ENCODE peak calls at places on chromosomes 5 and 9, in four cellular contexts. K, W, T and O are unnamed samples.

GRCh38 chr5:16431482-16431881 is 34.1 kb downstream of the ZNF622 start:
- DNase-seq in K (no peak), W (no peak), T (no peak), O (no peak)

GRCh38 chr9:83327323-83327722 is 210.9 kb downstream of the FRMD3 start:
- DNase-seq in K (no peak), W (no peak), T (no peak), O (no peak)

GRCh38 chr5:96663608-96664007 is 1.4 kb downstream of the CAST start:
- DNase-seq in K (no peak), W (no peak), T (no peak), O (no peak)

GRCh38 chr9:109278216-109278615 is 42.6 kb downstream of the EPB41L4B start:
- DNase-seq in K (no peak), W (no peak), T (no peak), O (no peak)

GRCh38 chr5:61461412-61461811 is 129.4 kb downstream of the ZSWIM6 start:
- DNase-seq in K (peak), W (no peak), T (no peak), O (no peak)

GRCh38 chr5:154191467-154192261 is 1.1 kb downstream of the GALNT10 start:
- DNase-seq in K (no peak), W (peak), T (no peak), O (no peak)

GRCh38 chr9:74125916-74126315 is 371.2 kb upstream of the RORB start:
- DNase-seq in K (no peak), W (no peak), T (no peak), O (no peak)

GRCh38 chr5:54484219-54484894 is 28.9 kb downstream of the HSPB3 start:
- DNase-seq in K (no peak), W (no peak), T (no peak), O (no peak)

GRCh38 chr9:6383551-6384225 is 29.3 kb upstream of the UHRF2 start:
- DNase-seq in K (no peak), W (no peak), T (no peak), O (no peak)

GRCh38 chr9:121999556-121999955 is 93.6 kb downstream of the TTLL11 start:
- DNase-seq in K (no peak), W (no peak), T (no peak), O (no peak)

GRCh38 chr9:109440797-109441287 is 57.3 kb downstream of the PTPN3 start:
- DNase-seq in K (peak), W (peak), T (peak), O (peak)

GRCh38 chr9:110152704-110153374 is 55.1 kb downstream of the C9orf152 start:
- DNase-seq in K (no peak), W (peak), T (no peak), O (peak)

GRCh38 chr5:160747963-160748362 is 104.0 kb downstream of the ATP10B start:
- DNase-seq in K (no peak), W (no peak), T (no peak), O (no peak)

GRCh38 chr9:124452841-124453585 is 2.8 kb downstream of the ADGRD2 start:
- DNase-seq in K (no peak), W (peak), T (no peak), O (peak)

GRCh38 chr5:114176356-114176755 is 185.5 kb upstream of the KCNN2 start:
- DNase-seq in K (no peak), W (no peak), T (no peak), O (no peak)

GRCh38 chr5:92652735-92653134 is 928.3 kb downstream of the NR2F1-AS1 start:
- DNase-seq in K (no peak), W (no peak), T (no peak), O (no peak)

GRCh38 chr9:126617003-126617739 is 3.4 kb downstream of the LMX1B start:
- DNase-seq in K (no peak), W (no peak), T (no peak), O (peak)

GRCh38 chr9:3936520-3937235 is 363.2 kb downstream of the GLIS3 start:
- DNase-seq in K (peak), W (no peak), T (no peak), O (no peak)

GRCh38 chr5:91641730-91642350 is 258.7 kb upstream of the ARRDC3 start:
- DNase-seq in K (no peak), W (peak), T (no peak), O (no peak)

GRCh38 chr5:124639095-124639665 is 107.3 kb downstream of the ZNF608 start:
- DNase-seq in K (no peak), W (no peak), T (peak), O (peak)

GRCh38 chr9:137044502-137045177 is 1.3 kb downstream of the NPDC1 start:
- DNase-seq in K (peak), W (no peak), T (no peak), O (no peak)

GRCh38 chr9:91837982-91838731 is 111.9 kb downstream of the ROR2 start:
- DNase-seq in K (peak), W (no peak), T (no peak), O (no peak)

GRCh38 chr5:61673007-61673735 is 341.1 kb downstream of the ZSWIM6 start:
- DNase-seq in K (peak), W (no peak), T (no peak), O (no peak)

GRCh38 chr9:81690251-81690851 is 1.0 kb upstream of the TLE1 start:
- DNase-seq in K (peak), W (no peak), T (peak), O (peak)

GRCh38 chr5:180193749-180194375 is 15.1 kb downstream of the RASGEF1C start:
- DNase-seq in K (no peak), W (no peak), T (no peak), O (no peak)

GRCh38 chr9:21524099-21524830 is 42.2 kb upstream of the IFNE start:
- DNase-seq in K (no peak), W (no peak), T (no peak), O (no peak)

GRCh38 chr9:76150016-76150415 is 244.2 kb downstream of the RFK start:
- DNase-seq in K (no peak), W (no peak), T (no peak), O (no peak)